ENCODE peak calls at places on chromosomes 5 and 9, in eight cellular contexts. A is A172; C is epithelial cell of esophagus; Z is cerebellar cortex; N is fibroblast of pulmonary artery; P is retina; R is activated T-cell treated with anti-CD3 and anti-CD28 coated beads, Interleukin-2, amount 50 U/mL, for 1 hour; K is tibial artery. D is an unnamed sample.

GRCh38 chr5:97098864-97099454 is 43.5 kb downstream of the LIX1 start:
- DNase-seq in A (no peak), C (no peak), Z (no peak), N (no peak), P (no peak), R (no peak), K (no peak), D (no peak)

GRCh38 chr9:79817469-79818004 is 245.8 kb downstream of the TLE4 start:
- DNase-seq in A (no peak), C (no peak), Z (no peak), N (no peak), P (peak), R (no peak), K (no peak), D (no peak)

GRCh38 chr9:131095666-131096489 is 453 bp upstream of the AIF1L start:
- DNase-seq in A (no peak), C (no peak), Z (peak), N (no peak), P (peak), R (no peak), K (no peak), D (no peak)

GRCh38 chr9:35367451-35367850 is 122.5 kb upstream of the RUSC2 start:
- DNase-seq in A (peak), C (peak), Z (no peak), N (peak), P (no peak), R (no peak), K (no peak), D (no peak)

GRCh38 chr5:109597893-109598292 is 91.8 kb upstream of the MAN2A1 start:
- DNase-seq in A (no peak), C (no peak), Z (no peak), N (no peak), P (no peak), R (no peak), K (no peak), D (no peak)

GRCh38 chr9:92140074-92140753 is 25.0 kb upstream of the SPTLC1 start:
- DNase-seq in A (peak), C (peak), Z (peak), N (peak), P (peak), R (peak), K (peak), D (peak)

GRCh38 chr5:139745121-139745799 is 50.3 kb upstream of the PSD2 start:
- DNase-seq in A (peak), C (peak), Z (peak), N (peak), P (no peak), R (no peak), K (peak), D (no peak)

GRCh38 chr5:61407706-61408105 is 75.6 kb downstream of the ZSWIM6 start:
- DNase-seq in A (no peak), C (peak), Z (peak), N (no peak), P (no peak), R (no peak), K (no peak), D (no peak)

GRCh38 chr5:159533197-159533596 is 202.9 kb upstream of the IL12B start:
- DNase-seq in A (no peak), C (peak), Z (no peak), N (no peak), P (no peak), R (no peak), K (no peak), D (no peak)

GRCh38 chr9:96139592-96140251 is 162.3 kb downstream of the HSD17B3 start:
- DNase-seq in A (peak), C (peak), Z (no peak), N (peak), P (no peak), R (no peak), K (peak), D (peak)

GRCh38 chr5:96997265-96997859 is 61.5 kb downstream of the LNPEP start:
- DNase-seq in A (peak), C (peak), Z (peak), N (peak), P (no peak), R (no peak), K (no peak), D (no peak)

GRCh38 chr9:78786794-78787193 is 489.9 kb downstream of the PSAT1 start:
- DNase-seq in A (peak), C (peak), Z (no peak), N (peak), P (no peak), R (no peak), K (no peak), D (no peak)

GRCh38 chr5:67283988-67284457 is 87.4 kb upstream of the CD180 start:
- DNase-seq in A (no peak), C (no peak), Z (no peak), N (no peak), P (no peak), R (no peak), K (no peak), D (peak)

GRCh38 chr5:158756873-158757272 is 342.8 kb downstream of the EBF1 start:
- DNase-seq in A (no peak), C (no peak), Z (no peak), N (no peak), P (no peak), R (no peak), K (no peak), D (no peak)

GRCh38 chr5:134132372-134133212 is 18.1 kb downstream of the TCF7 start:
- DNase-seq in A (no peak), C (no peak), Z (no peak), N (no peak), P (no peak), R (peak), K (peak), D (no peak)

GRCh38 chr5:17079562-17079961 is 137.9 kb upstream of the BASP1 start:
- DNase-seq in A (no peak), C (no peak), Z (no peak), N (peak), P (no peak), R (no peak), K (no peak), D (no peak)